ENCODE peak calls at places on chromosomes 7 and 10, in four cellular contexts. V is neural progenitor cell, Q is GM23338, K is GM23248. X is an unnamed sample.

GRCh38 chr10:3702056-3702546 is 82.9 kb downstream of the KLF6 start:
- DNase-seq in V (no peak), Q (no peak), K (no peak), X (no peak)

GRCh38 chr7:113256883-113257531 is 138.7 kb upstream of the SMIM30 start:
- DNase-seq in V (no peak), Q (no peak), K (peak; percentile 16), X (no peak)

GRCh38 chr7:91518058-91518457 is 253.8 kb downstream of the FZD1 start:
- DNase-seq in V (no peak), Q (no peak), K (no peak), X (no peak)

GRCh38 chr10:3806603-3807002 is 21.6 kb upstream of the KLF6 start:
- DNase-seq in V (no peak), Q (no peak), K (peak; percentile 98), X (peak; percentile 83)

GRCh38 chr10:93813507-93814465 is 56.0 kb downstream of the LGI1 start:
- DNase-seq in V (peak; percentile 68), Q (peak; percentile 79), K (peak; percentile 68), X (peak; percentile 71)

GRCh38 chr7:154474903-154475520 is 422.8 kb downstream of the DPP6 start:
- DNase-seq in V (peak; percentile 43), Q (no peak), K (no peak), X (no peak)

GRCh38 chr10:61901829-61902447 is 439 bp downstream of the ARID5B start:
- DNase-seq in V (peak; percentile 64), Q (peak; percentile 64), K (peak; percentile 72), X (no peak)

GRCh38 chr7:49670991-49671390 is 102.4 kb upstream of the VWC2 start:
- DNase-seq in V (no peak), Q (no peak), K (no peak), X (peak; percentile 32)

GRCh38 chr10:26259341-26259740 is 42.8 kb downstream of the GAD2 start:
- DNase-seq in V (no peak), Q (no peak), K (no peak), X (no peak)

GRCh38 chr7:66140924-66141323 is 26.3 kb downstream of the CRCP start:
- DNase-seq in V (peak; percentile 51), Q (peak; percentile 57), K (peak; percentile 92), X (peak; percentile 27)

GRCh38 chr10:89916481-89916880 is 215.1 kb downstream of the KIF20B start:
- DNase-seq in V (no peak), Q (no peak), K (peak; percentile 3), X (peak; percentile 72)

GRCh38 chr10:77864151-77864851 is 62.3 kb downstream of the DLG5 start:
- DNase-seq in V (no peak), Q (no peak), K (no peak), X (no peak)

GRCh38 chr10:32210306-32211045 is 136.5 kb downstream of the EPC1 start:
- DNase-seq in V (peak; percentile 26), Q (peak; percentile 74), K (peak; percentile 80), X (peak; percentile 62)

GRCh38 chr10:86945361-86946214 is 11.8 kb downstream of the MMRN2 start:
- DNase-seq in V (peak; percentile 79), Q (peak; percentile 89), K (peak; percentile 65), X (no peak)

GRCh38 chr10:119669331-119669730 is 18.2 kb downstream of the BAG3 start:
- DNase-seq in V (no peak), Q (no peak), K (no peak), X (peak; percentile 24)

GRCh38 chr10:84329094-84329611 is 764 bp downstream of the CCSER2 start:
- DNase-seq in V (peak; percentile 45), Q (peak; percentile 60), K (peak; percentile 76), X (peak; percentile 35)

GRCh38 chr7:105810556-105810955 is 65.8 kb downstream of the ATXN7L1 start:
- DNase-seq in V (no peak), Q (no peak), K (no peak), X (no peak)

GRCh38 chr7:122674502-122674901 is 24.4 kb downstream of the RNF133 start:
- DNase-seq in V (no peak), Q (no peak), K (peak; percentile 61), X (peak; percentile 41)

GRCh38 chr10:124575107-124576035 is 113.7 kb downstream of the LHPP start:
- DNase-seq in V (no peak), Q (no peak), K (no peak), X (no peak)

GRCh38 chr10:98404571-98405396 is 10.2 kb downstream of the PYROXD2 start:
- DNase-seq in V (no peak), Q (no peak), K (peak; percentile 84), X (peak; percentile 76)

GRCh38 chr10:133229265-133230022 is 573 bp upstream of the UTF1 start:
- DNase-seq in V (no peak), Q (peak; percentile 73), K (peak; percentile 19), X (no peak)
- TF ChIP-seq EZH2 in V (peak; percentile 84), Q (no peak), K (peak; percentile 79), X (no peak)

GRCh38 chr7:116439856-116440549 is 59.5 kb upstream of the CAV2 start:
- DNase-seq in V (no peak), Q (no peak), K (no peak), X (no peak)
- H3F3A ChIP-seq in V (no peaks in the 10 kb centered on the region), Q (no peaks in the 10 kb centered on the region), K (peaks cover 47% of the 10 kb centered on the region), X (peaks cover 11% of the 10 kb centered on the region)

GRCh38 chr7:84640637-84641036 is 446.0 kb upstream of the SEMA3A start:
- DNase-seq in V (peak; percentile 48), Q (peak; percentile 32), K (no peak), X (no peak)
- TF ChIP-seq EZH2 in V (no peak), Q (no peak), K (no peak), X (no peak)

DNA sequence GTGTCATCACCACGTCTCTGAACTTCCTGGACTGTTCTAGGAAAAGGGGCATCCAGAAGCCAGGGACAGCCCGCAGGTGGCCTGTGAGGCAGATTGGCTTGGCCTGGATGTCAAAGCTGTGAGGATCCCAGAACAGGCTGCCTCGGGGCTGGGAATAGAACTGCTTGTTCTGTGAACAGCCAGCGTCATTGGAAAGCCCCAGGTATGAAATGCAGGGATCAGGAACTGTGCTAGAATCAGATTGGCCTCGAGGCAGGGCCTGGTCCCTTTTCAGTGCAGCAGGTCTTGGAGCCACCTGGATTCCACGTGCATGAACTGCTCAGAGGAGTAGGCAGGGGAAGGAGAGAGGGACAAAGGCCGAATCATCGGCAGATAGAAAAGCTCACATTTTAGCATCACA is 44.6 kb downstream of the FAM20C start:
- DNase-seq in V (no peak), Q (no peak), K (no peak), X (no peak)
- H3F3A ChIP-seq in V (no peaks in the 10 kb centered on the region), Q (no peaks in the 10 kb centered on the region), K (no peaks in the 10 kb centered on the region), X (no peaks in the 10 kb centered on the region)

DNA sequence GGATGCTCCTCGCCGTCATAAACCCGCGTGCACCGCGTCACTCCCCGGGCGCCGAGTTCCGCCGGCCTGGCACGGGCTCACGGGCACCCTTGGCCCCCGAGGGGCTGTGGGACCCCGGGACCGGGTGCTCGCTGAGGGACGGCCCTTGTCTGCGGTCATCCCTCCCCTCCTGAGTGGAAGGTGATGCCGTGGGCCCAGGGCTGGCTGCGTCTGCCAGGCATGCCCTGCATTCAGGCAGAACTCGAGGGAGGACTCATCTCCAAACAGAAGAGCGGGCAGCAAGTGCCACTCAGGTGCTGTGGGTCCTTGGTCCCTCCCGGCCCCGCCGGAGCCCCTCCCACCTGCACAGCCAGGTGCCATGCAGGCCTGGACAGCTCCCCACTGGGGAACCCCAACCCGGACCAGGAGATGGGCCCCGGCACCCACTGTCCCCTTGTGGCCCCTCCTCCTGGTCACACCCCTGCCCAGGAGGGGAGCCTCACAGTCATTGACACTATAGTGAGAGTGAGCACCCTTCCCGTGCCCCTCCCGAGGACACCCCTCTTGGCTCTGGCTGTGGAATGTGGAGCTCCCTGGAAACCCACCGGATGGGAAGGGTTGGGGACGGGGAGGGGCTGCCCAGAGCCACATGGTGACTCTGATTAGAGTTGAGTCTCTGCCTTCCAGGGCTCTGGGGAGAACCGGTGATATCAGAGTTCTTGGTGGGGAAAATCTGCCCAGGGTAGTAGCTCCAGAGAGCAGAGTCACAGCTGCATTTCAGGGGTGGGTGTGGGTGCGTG is 61.5 kb downstream of the UNCX start:
- DNase-seq in V (no peak), Q (no peak), K (no peak), X (no peak)
- TF ChIP-seq EZH2 in V (no peak), Q (no peak), K (no peak), X (no peak)

GRCh38 chr7:100099452-100099851 is 1.7 kb downstream of the MCM7 start:
- DNase-seq in V (peak; percentile 44), Q (no peak), K (no peak), X (no peak)
- H3F3A ChIP-seq in V (peaks cover 78% of the 10 kb centered on the region), Q (peaks cover 64% of the 10 kb centered on the region), K (peaks cover 18% of the 10 kb centered on the region), X (no peaks in the 10 kb centered on the region)

DNA sequence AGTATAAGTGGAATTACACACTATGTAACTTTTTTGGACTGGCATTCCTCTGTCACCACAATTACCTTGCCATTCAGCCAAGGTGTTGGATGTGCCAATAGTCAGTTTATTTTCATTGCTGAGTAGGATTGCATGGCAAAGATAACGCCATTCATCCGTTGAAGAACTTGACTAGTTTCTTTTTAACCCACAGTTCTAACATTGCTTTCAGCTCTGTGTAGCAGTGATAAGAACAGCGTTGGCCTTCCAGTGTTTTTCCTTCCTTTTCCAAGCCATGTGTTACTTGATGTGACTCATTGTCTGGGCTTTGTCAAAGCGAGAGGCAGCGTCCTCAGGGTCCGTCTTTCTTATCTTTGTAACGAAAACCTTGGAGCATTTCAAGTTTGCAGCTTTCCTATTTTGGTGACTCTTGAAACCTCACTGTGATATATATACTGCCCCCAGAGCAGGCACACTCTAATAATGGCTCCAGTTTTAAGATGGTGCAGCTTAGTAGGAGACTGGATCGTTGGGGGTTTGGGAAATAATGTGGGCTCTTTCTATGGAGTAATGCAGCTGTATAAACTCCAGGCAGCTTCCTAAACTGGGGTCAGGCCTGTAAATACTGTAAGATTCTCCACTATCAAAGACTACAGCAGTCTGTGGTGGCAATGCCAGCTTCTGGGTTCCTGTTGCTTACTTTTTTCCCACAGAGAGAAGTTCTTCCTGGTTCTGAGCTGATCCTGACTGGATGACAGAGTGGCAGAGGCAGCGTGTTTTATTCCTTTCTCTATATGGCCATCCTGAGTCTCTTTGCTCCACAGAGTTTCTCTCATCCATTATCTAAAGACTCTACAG is 41.7 kb downstream of the AKR1E2 start:
- DNase-seq in V (no peak), Q (no peak), K (peak; percentile 58), X (no peak)
- TF ChIP-seq EZH2 in V (no peak), Q (no peak), K (no peak), X (no peak)

GRCh38 chr7:22572937-22573336 is 72.9 kb upstream of the STEAP1B start:
- DNase-seq in V (no peak), Q (no peak), K (peak; percentile 68), X (peak; percentile 98)
- H3F3A ChIP-seq in V (no peaks in the 10 kb centered on the region), Q (no peaks in the 10 kb centered on the region), K (peaks cover 32% of the 10 kb centered on the region), X (peaks cover 7% of the 10 kb centered on the region)

X was measured in PC-3.